ENCODE peak calls at places on chromosomes 1 and 21, in seven cellular contexts. J, G, A, D, K, P and B are unnamed samples.

GRCh38 chr1:121558514-121558913 is 373.7 kb downstream of the SRGAP2C start:
- DNase-seq in A (peak; percentile 12), P (no peak), D (peak; percentile 21), K (peak; percentile 29), G (no peak), J (no peak), B (no peak)

GRCh38 chr1:234149217-234149616 is 224.0 kb upstream of the COA6 start:
- DNase-seq in P (no peak), A (no peak), D (no peak), J (no peak), G (no peak), K (no peak), B (no peak)

GRCh38 chr1:167103236-167103894 is 9.5 kb downstream of the STYXL2 start:
- DNase-seq in G (no peak), J (no peak), P (no peak), A (no peak), D (no peak), K (no peak), B (no peak)

GRCh38 chr1:26950602-26951001 is 9.7 kb downstream of the KDF1 start:
- DNase-seq in J (no peak), D (no peak), G (no peak), K (no peak), P (no peak), A (peak; percentile 34), B (no peak)

GRCh38 chr1:94095744-94096469 is 25.0 kb downstream of the ABCA4 start:
- DNase-seq in G (no peak), K (no peak), P (peak; percentile 65), J (no peak), D (no peak), A (peak; percentile 22), B (peak; percentile 65)

GRCh38 chr1:232226197-232226681 is 403.7 kb downstream of the SIPA1L2 start:
- DNase-seq in D (peak; percentile 12), P (no peak), J (no peak), G (peak; percentile 74), K (no peak), A (no peak), B (no peak)

GRCh38 chr1:50968884-50969610 is 998 bp upstream of the CDKN2C start:
- DNase-seq in D (peak; percentile 57), K (peak; percentile 52), A (peak; percentile 65), P (peak; percentile 83), J (peak; percentile 58), G (no peak), B (peak; percentile 35)

GRCh38 chr1:85573348-85573747 is 7.2 kb upstream of the CCN1 start:
- DNase-seq in P (no peak), J (no peak), G (no peak), K (peak; percentile 43), A (no peak), D (peak; percentile 78), B (no peak)

GRCh38 chr1:36760081-36760480 is 274.2 kb downstream of the GRIK3 start:
- DNase-seq in G (no peak), P (no peak), K (no peak), A (no peak), D (no peak), J (no peak), B (no peak)

GRCh38 chr1:213268221-213268620 is 217.2 kb downstream of the RPS6KC1 start:
- DNase-seq in P (no peak), D (no peak), G (no peak), A (no peak), J (no peak), K (no peak), B (no peak)

GRCh38 chr21:27168084-27168483 is 201.2 kb upstream of the ADAMTS5 start:
- DNase-seq in P (no peak), D (no peak), K (no peak), G (no peak), A (no peak), J (no peak), B (no peak)

GRCh38 chr21:42991992-42992740 is 17.8 kb downstream of the PKNOX1 start:
- DNase-seq in P (no peak), K (no peak), G (peak; percentile 93), D (peak; percentile 53), A (peak; percentile 48), J (peak; percentile 61), B (peak; percentile 90)

GRCh38 chr21:34648739-34649297 is 20.0 kb upstream of the CLIC6 start:
- DNase-seq in D (no peak), A (no peak), P (no peak), J (no peak), G (no peak), K (no peak), B (no peak)

GRCh38 chr21:34651642-34652041 is 17.2 kb upstream of the CLIC6 start:
- DNase-seq in P (no peak), G (no peak), K (no peak), A (no peak), J (no peak), D (no peak), B (no peak)

GRCh38 chr21:34653522-34653921 is 15.3 kb upstream of the CLIC6 start:
- DNase-seq in J (no peak), K (no peak), D (no peak), G (no peak), A (no peak), P (no peak), B (no peak)

GRCh38 chr21:34649400-34649799 is 19.4 kb upstream of the CLIC6 start:
- DNase-seq in J (no peak), D (no peak), G (no peak), A (no peak), K (no peak), P (no peak), B (no peak)

GRCh38 chr21:34651032-34651431 is 17.8 kb upstream of the CLIC6 start:
- DNase-seq in K (no peak), D (no peak), P (no peak), G (no peak), A (no peak), J (no peak), B (no peak)
- TF ChIP-seq POLR2A in K (no peak), D (no peak), P (no peak), G (no peak), A (no peak), J (no peak), B (no peak)

GRCh38 chr21:34835526-34835925 is 166.7 kb downstream of the CLIC6 start:
- DNase-seq in D (no peak), G (no peak), P (no peak), K (no peak), A (peak; percentile 64), J (peak; percentile 23), B (peak; percentile 41)

GRCh38 chr21:34834852-34835501 is 166.2 kb downstream of the CLIC6 start:
- DNase-seq in K (no peak), G (no peak), J (no peak), P (no peak), A (no peak), D (no peak), B (no peak)

GRCh38 chr21:34836103-34836932 is 167.5 kb downstream of the CLIC6 start:
- DNase-seq in P (no peak), D (peak; percentile 98), K (peak; percentile 94), A (peak; percentile 79), J (peak; percentile 46), G (no peak), B (peak; percentile 70)

GRCh38 chr21:34839070-34839820 is 170.5 kb downstream of the CLIC6 start:
- DNase-seq in A (no peak), G (no peak), K (no peak), J (no peak), P (no peak), D (no peak), B (no peak)

DNA sequence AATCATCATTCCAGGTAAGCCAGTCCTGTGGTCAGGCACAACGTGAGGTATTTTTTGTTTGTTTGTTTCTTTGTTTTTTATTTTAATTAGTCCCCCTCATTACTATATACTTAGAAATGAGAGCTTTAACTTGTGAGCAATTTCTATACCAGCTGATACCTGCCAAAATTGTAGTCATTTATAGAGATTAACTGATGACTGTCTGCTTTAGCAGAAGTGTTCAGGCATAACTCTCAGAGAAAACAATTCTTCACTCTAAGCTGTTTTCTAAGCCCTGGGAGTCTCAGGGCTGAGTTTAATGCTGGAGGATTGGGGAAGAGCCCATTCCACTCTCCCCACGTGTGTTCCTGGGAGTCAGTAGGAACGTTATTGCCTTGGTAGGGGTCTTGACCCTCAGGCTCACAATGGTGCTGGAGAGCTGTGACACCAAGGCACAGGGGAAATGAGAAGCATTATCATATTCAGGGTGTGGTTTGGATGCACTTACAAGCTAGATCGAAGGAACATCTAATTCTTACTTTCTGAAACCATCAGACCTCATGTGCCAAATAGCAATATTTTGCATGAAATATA is 168.2 kb downstream of the CLIC6 start:
- DNase-seq in G (no peak), K (no peak), J (no peak), A (no peak), P (no peak), D (no peak), B (no peak)
- H3K4me3 ChIP-seq in G (no peak overlapping the region), K (peak overlapping the region; percentile 44), J (no peak overlapping the region), A (no peak overlapping the region), P (no peak overlapping the region), D (no peak overlapping the region), B (no peak overlapping the region)

GRCh38 chr1:168347630-168348029 is 67.0 kb downstream of the TBX19 start:
- DNase-seq in A (no peak), D (no peak), K (no peak), P (no peak), G (no peak), J (no peak), B (no peak)

GRCh38 chr1:168343566-168343965 is 62.9 kb downstream of the TBX19 start:
- DNase-seq in J (no peak), A (no peak), G (no peak), P (no peak), D (no peak), K (peak; percentile 26), B (no peak)

GRCh38 chr1:168345939-168346338 is 65.3 kb downstream of the TBX19 start:
- DNase-seq in A (no peak), D (no peak), G (no peak), J (no peak), P (no peak), K (no peak), B (no peak)

GRCh38 chr1:168342572-168343280 is 62.0 kb downstream of the TBX19 start:
- DNase-seq in K (peak; percentile 88), D (peak; percentile 81), J (peak; percentile 91), P (peak; percentile 90), G (peak; percentile 97), A (peak; percentile 87), B (peak; percentile 95)

GRCh38 chr1:168348146-168348709 is 67.6 kb downstream of the TBX19 start:
- DNase-seq in G (no peak), K (peak; percentile 14), J (no peak), D (peak; percentile 4), A (no peak), P (no peak), B (no peak)
- H3K27ac ChIP-seq in G (no peak overlapping the region), K (peak overlapping the region; percentile 49), J (no peak overlapping the region), D (no peak overlapping the region), A (no peak overlapping the region), P (no peak overlapping the region), B (no peak overlapping the region)

DNA sequence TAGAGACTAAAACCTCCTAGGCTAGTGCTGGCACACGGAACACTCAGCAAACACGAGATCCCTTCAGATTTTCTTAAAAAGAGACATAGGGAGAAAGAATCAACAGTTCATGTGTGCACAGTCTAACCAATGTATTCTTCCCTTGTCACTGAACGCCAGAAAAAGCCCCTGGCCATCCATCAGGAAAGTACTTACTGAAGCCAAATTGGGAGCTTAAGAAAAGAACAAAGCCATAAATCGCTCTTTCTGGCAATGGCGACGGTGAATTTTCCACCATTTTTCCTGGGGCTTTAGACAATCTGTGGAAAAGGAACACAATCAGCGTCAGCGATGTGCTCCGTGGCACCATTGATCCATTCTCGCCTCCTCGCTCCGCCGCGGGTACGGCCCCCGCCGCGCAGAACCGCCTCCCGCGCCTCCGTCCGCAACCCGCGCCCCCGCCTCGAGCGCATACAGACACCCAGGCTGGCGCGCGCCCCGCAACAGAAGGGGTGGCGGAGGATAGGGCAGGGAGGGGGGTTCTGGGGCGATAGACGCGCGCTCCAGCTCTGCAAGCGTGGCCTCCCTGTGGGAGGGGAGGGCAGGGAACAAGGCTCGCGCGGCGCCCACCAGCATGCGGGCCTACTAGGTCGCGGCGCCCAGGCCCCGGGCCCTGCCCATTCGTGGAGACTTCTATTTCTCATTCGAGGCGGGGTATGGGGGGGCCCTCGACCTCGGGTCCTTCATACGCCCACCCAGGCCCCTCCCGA is 458 bp downstream of the PIGP start:
- DNase-seq in G (peak; percentile 96), A (peak; percentile 84), K (no peak), J (peak; percentile 11), D (no peak), P (peak; percentile 93), B (no peak)
- TF ChIP-seq POLR2A in G (no peak), A (no peak), K (peak; percentile 64), J (peak; percentile 74), D (no peak), P (no peak), B (peak; percentile 8)